ENCODE peak calls at places on chromosomes 16 and 17, in five cellular contexts. W is H9, C is mesenchymal stem cell, H is IMR-90, G is H1. T is an unnamed sample.

GRCh38 chr16:16045879-16046278 is 96.5 kb downstream of the ABCC1 start:
- DNase-seq in W (peak; percentile 71), H (no peak), G (no peak), C (no peak), T (no peak)

GRCh38 chr17:50428831-50429424 is 2.9 kb downstream of the ACSF2 start:
- DNase-seq in H (no peak), W (no peak), C (no peak), G (no peak), T (no peak)

GRCh38 chr16:63617047-63617989 is 1504.5 kb downstream of the CDH11 start:
- DNase-seq in G (no peak), W (peak; percentile 31), H (no peak), C (peak; percentile 15), T (no peak)

GRCh38 chr16:87067890-87068289 is 249.3 kb downstream of the C16orf95 start:
- DNase-seq in C (no peak), G (no peak), H (no peak), W (no peak), T (no peak)

GRCh38 chr17:11898526-11899235 is 98.6 kb downstream of the ZNF18 start:
- DNase-seq in W (no peak), C (no peak), G (no peak), H (no peak), T (no peak)

GRCh38 chr17:67108411-67108810 is 64.1 kb downstream of the CACNG1 start:
- DNase-seq in G (no peak), C (no peak), H (no peak), W (no peak), T (no peak)

GRCh38 chr16:85310868-85311585 is 198.8 kb upstream of the CIBAR2 start:
- DNase-seq in H (no peak), W (no peak), G (no peak), C (no peak), T (no peak)

GRCh38 chr17:79466562-79467350 is 144.1 kb downstream of the RBFOX3 start:
- DNase-seq in H (no peak), C (no peak), G (no peak), W (no peak), T (no peak)

GRCh38 chr17:8836821-8837426 is 30.6 kb downstream of the PIK3R6 start:
- DNase-seq in W (no peak), H (no peak), G (peak; percentile 36), C (no peak), T (no peak)

DNA sequence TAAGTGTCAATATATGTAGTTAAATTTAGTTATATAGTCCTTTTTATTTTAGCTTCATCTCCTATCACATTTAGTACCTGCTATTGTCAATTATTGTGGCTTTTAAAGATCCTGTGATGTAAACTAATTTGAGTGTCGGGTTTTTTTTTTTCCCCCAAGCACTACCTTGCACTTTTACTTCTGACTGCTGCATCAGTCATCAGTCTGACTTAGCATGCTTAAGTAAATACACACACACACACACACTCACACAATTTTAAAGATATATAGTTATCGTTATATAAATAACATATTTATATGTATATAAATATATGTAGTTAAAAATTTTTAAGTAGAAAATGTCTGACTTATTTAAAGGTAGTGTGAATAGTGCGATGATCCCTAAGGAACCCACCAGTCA is 127.2 kb downstream of the BCAS3 start:
- DNase-seq in H (peak; percentile 24), C (no peak), W (no peak), G (no peak), T (no peak)
- H2BK5ac ChIP-seq in H (no peak overlapping the region), C (no peak overlapping the region), W (no peak overlapping the region), G (no peak overlapping the region), T (no peak overlapping the region)

DNA sequence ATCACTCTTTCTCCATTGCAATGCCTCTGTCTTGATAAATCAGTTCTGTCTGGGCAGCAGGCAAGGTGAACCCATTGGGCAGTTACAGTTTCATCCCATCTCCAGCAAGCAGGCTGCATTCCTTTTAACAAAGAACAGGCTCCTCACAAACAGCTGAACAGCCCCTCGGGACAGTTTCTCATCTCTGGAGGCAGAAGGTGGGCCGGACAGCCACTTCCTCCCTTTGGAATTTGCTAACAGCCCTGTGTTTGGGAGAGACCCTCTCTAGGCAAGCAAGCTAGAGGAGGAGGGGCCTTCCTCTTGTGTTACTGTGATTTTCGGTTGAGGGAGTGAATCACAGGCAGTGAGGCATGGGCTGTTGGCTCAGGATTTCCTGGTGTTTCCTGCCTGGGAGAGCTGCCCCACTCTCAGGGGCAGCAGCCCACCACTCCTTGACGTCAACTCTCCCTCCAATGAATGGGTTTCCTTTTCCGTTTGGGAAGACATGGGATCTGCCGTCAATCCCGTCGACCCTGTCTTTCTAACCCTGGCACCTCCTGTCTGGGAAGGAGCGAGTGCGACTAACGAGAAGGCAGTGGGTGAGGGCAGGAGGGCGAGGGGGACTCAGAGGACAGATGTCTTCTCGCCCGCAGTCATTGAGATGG is 3.7 kb upstream of the PGS1 start:
- DNase-seq in W (peak; percentile 77), H (peak; percentile 90), C (peak; percentile 90), G (peak; percentile 73), T (peak; percentile 75)
- H2AK5ac ChIP-seq in W (no peak overlapping the region), H (peak overlapping the region; percentile 96), C (peak overlapping the region; percentile 86), G (peak overlapping the region; percentile 67), T (peak overlapping the region; percentile 44)

DNA sequence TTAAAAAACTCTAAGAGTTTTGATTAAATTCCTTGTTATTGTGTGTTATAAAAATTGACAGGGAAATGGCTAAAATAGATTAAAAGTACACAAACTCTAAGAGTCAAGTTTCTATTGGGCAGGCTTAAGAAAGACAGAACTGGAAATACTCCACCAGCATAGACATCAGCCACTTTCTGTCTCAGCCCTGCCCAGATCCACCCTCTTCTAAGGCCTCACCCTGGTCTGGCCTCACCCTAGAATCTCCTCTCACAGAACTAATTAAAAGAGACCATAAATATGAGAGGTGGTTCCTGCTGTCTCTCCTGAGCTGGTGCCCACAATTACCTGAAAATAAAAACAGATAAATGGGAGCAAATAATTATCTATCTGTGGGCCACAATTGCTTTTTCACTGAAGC is 1951.0 kb downstream of the TP53TG3F start:
- DNase-seq in C (no peak), W (no peak), G (no peak), H (no peak), T (no peak)
- H3K9me3 ChIP-seq in C (peaks cover 32% of the 10 kb centered on the region), W (peaks cover 75% of the 10 kb centered on the region), G (peaks cover 61% of the 10 kb centered on the region), H (peaks cover 12% of the 10 kb centered on the region), T (peaks cover 32% of the 10 kb centered on the region)

GRCh38 chr17:41801374-41802062 is 10.2 kb downstream of the P3H4 start:
- DNase-seq in G (peak; percentile 97), C (peak; percentile 80), H (peak; percentile 72), W (peak; percentile 92), T (peak; percentile 77)
- H2BK5ac ChIP-seq in G (peak overlapping the region; percentile 10), C (peak overlapping the region; percentile 25), H (no peak overlapping the region), W (no peak overlapping the region), T (no peak overlapping the region)

GRCh38 chr17:57380055-57380356 is 123.7 kb downstream of the MSI2 start:
- DNase-seq in G (no peak), H (no peak), C (no peak), W (no peak), T (no peak)
- H2AK5ac ChIP-seq in G (peak overlapping the region; percentile 79), H (no peak overlapping the region), C (peak overlapping the region; percentile 61), W (no peak overlapping the region), T (peak overlapping the region; percentile 34)